ENCODE peak calls at places on chromosomes 6 and 20, in five cellular contexts. V is H1, Q is K562, F is HepG2, N is GM12878. Y is an unnamed sample.

GRCh38 chr20:57693002-57693582 is 16.7 kb downstream of the PMEPA1 start:
- DNase-seq in F (no peak), N (no peak), Q (no peak), V (no peak), Y (no peak)

GRCh38 chr20:20462185-20462584 is 94.3 kb downstream of the INSM1 start:
- DNase-seq in V (no peak), F (no peak), N (no peak), Q (no peak), Y (no peak)

GRCh38 chr6:21539621-21540100 is 53.9 kb upstream of the SOX4 start:
- DNase-seq in V (no peak), Q (no peak), N (no peak), F (no peak), Y (no peak)

GRCh38 chr6:148704539-148704938 is 42.3 kb upstream of the UST start:
- DNase-seq in N (no peak), Q (no peak), F (no peak), V (no peak), Y (no peak)

GRCh38 chr6:34957184-34957904 is 68.3 kb downstream of the ANKS1A start:
- DNase-seq in F (no peak), Q (no peak), V (no peak), N (no peak), Y (no peak)

GRCh38 chr20:47480239-47480638 is 21.4 kb upstream of the NCOA3 start:
- DNase-seq in Q (no peak), F (no peak), V (no peak), N (no peak), Y (no peak)

GRCh38 chr6:25359191-25359861 is 80.2 kb downstream of the CARMIL1 start:
- DNase-seq in N (no peak), V (no peak), F (no peak), Q (no peak), Y (no peak)

GRCh38 chr20:20480126-20480525 is 112.2 kb downstream of the INSM1 start:
- DNase-seq in N (no peak), V (no peak), Q (no peak), F (no peak), Y (no peak)

GRCh38 chr6:28585335-28585734 is 59.7 kb downstream of the GPX5 start:
- DNase-seq in V (no peak), F (peak), Q (peak), N (no peak), Y (no peak)

GRCh38 chr6:24283043-24283985 is 74.5 kb downstream of the DCDC2 start:
- DNase-seq in F (peak), V (peak), N (peak), Q (peak), Y (peak)

GRCh38 chr6:31356216-31356945 is 598 bp downstream of the HLA-B start:
- DNase-seq in F (no peak), V (no peak), Q (no peak), N (no peak), Y (no peak)

GRCh38 chr6:85865665-85866372 is 223.1 kb upstream of the SYNCRIP start:
- DNase-seq in F (peak), N (no peak), V (no peak), Q (no peak), Y (no peak)

GRCh38 chr20:54115172-54115854 is 44.9 kb upstream of the BCAS1 start:
- DNase-seq in V (no peak), Q (no peak), F (no peak), N (no peak), Y (peak)

GRCh38 chr20:49956689-49957443 is 20.7 kb downstream of the RNF114 start:
- DNase-seq in V (no peak), Q (no peak), N (no peak), F (peak), Y (no peak)

GRCh38 chr20:51185861-51186260 is 163.0 kb upstream of the KCNG1 start:
- DNase-seq in Q (no peak), F (no peak), N (no peak), V (no peak), Y (no peak)

GRCh38 chr20:25465398-25465797 is 57.9 kb downstream of the GINS1 start:
- DNase-seq in N (no peak), V (no peak), Q (no peak), F (no peak), Y (no peak)

GRCh38 chr6:121733216-121733615 is 297.8 kb downstream of the GJA1 start:
- DNase-seq in F (no peak), N (no peak), Q (no peak), V (no peak), Y (no peak)

GRCh38 chr20:46998497-46999190 is 104.0 kb downstream of the EYA2 start:
- DNase-seq in F (no peak), Q (no peak), V (no peak), N (no peak), Y (no peak)

GRCh38 chr6:33095681-33096080 is 19.9 kb downstream of the HLA-DPB1 start:
- DNase-seq in F (no peak), N (no peak), Q (no peak), V (no peak), Y (no peak)

GRCh38 chr6:135423649-135424128 is 73.9 kb downstream of the AHI1 start:
- DNase-seq in V (no peak), Q (peak), N (peak), F (peak), Y (peak)

GRCh38 chr6:98871057-98871456 is 36.7 kb downstream of the POU3F2 start:
- DNase-seq in N (no peak), F (no peak), Q (no peak), V (no peak), Y (no peak)

GRCh38 chr6:29708432-29709177 is 14.6 kb upstream of the HLA-F start:
- DNase-seq in F (no peak), V (no peak), N (peak), Q (no peak), Y (no peak)

GRCh38 chr6:17985934-17986655 is 1.3 kb downstream of the KIF13A start:
- DNase-seq in Q (no peak), F (no peak), V (no peak), N (no peak), Y (no peak)

GRCh38 chr20:48725589-48725991 is 102.2 kb downstream of the PREX1 start:
- DNase-seq in N (no peak), F (no peak), V (no peak), Q (peak), Y (peak)

GRCh38 chr6:73236147-73236750 is 11.0 kb upstream of the KHDC1L start:
- DNase-seq in N (no peak), V (no peak), F (no peak), Q (no peak), Y (peak)

GRCh38 chr6:40923326-40923725 is 115.7 kb downstream of the UNC5CL start:
- DNase-seq in F (no peak), N (no peak), Q (no peak), V (no peak), Y (no peak)

GRCh38 chr6:4644962-4645361 is 131.2 kb upstream of the CDYL start:
- DNase-seq in N (no peak), Q (no peak), F (no peak), V (no peak), Y (no peak)

GRCh38 chr6:5093231-5094015 is 8.3 kb downstream of the PPP1R3G start:
- DNase-seq in N (no peak), Q (no peak), V (no peak), F (no peak), Y (no peak)

GRCh38 chr6:120230008-120230407 is 880.4 kb upstream of the MAN1A1 start:
- DNase-seq in V (no peak), Q (no peak), F (peak), N (no peak), Y (no peak)

GRCh38 chr6:70280462-70280861 is 22.4 kb downstream of the COL9A1 start:
- DNase-seq in N (no peak), V (no peak), Q (no peak), F (no peak), Y (no peak)

GRCh38 chr6:87340230-87340629 is 4.4 kb upstream of the C6orf163 start:
- DNase-seq in F (no peak), V (no peak), N (no peak), Q (no peak), Y (no peak)

GRCh38 chr6:113971786-113972185 is 838 bp upstream of the HDAC2 start:
- DNase-seq in F (no peak), Q (no peak), N (no peak), V (no peak), Y (no peak)

GRCh38 chr20:63497946-63498935 is 642 bp downstream of the EEF1A2 start:
- DNase-seq in N (no peak), F (no peak), V (no peak), Q (peak), Y (peak)

DNA sequence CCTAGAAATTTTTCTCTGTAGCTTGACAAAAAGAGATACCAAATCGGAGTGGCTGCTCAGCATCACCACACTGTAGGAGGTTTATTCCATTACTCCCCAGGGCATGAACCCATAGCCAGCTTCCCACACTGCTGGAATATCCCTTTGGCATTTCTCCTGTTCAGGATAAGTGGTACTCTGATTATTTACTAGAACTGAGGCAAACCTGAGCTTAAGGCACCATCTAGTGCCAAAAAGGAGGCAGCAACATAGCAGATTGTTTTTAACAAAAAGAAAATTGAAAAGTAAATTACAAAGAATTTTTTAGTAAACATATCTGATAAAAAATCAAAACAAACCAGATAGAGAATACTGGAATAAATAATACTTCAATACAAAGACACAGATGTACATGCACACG is 181.7 kb downstream of the WDR27 start:
- DNase-seq in F (no peak), N (no peak), Q (no peak), V (no peak), Y (no peak)
- TF ChIP-seq KDM1A in F (no peak), N (no peak), Q (no peak), V (no peak), Y (no peak)

GRCh38 chr20:36941403-36941835 is 10.1 kb downstream of the SAMHD1 start:
- DNase-seq in V (no peak), F (no peak), Q (no peak), N (no peak), Y (no peak)
- TF ChIP-seq RAD21 in V (no peak), F (no peak), Q (no peak), N (no peak), Y (no peak)

GRCh38 chr6:124743420-124743819 is 218.8 kb upstream of the RNF217 start:
- DNase-seq in Q (no peak), N (no peak), V (no peak), F (no peak), Y (no peak)

GRCh38 chr6:124753001-124753400 is 209.2 kb upstream of the RNF217 start:
- DNase-seq in N (no peak), Q (no peak), V (no peak), F (no peak), Y (no peak)

GRCh38 chr6:124742971-124743370 is 219.3 kb upstream of the RNF217 start:
- DNase-seq in Q (no peak), F (no peak), N (no peak), V (no peak), Y (no peak)

GRCh38 chr6:124741341-124741740 is 220.9 kb upstream of the RNF217 start:
- DNase-seq in N (no peak), V (no peak), Q (no peak), F (no peak), Y (no peak)

DNA sequence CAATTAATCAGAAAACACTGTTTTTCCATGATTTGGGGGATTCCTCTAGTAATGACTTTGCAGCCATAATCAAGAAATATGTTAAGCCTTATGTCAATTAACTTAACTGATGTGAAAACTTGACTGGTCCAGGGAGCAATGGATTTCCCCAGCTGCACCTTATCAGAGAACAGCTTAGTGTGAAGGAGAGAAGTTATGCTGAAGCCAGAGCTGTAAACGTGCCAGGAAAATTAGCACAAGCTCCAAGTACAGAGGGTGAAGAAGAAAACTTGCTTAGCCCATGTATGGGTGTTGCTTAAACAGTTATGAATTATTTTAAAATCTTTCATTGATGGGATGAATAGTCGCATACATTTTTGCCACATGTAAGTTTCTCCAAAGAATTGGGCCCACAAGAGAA is 214.9 kb upstream of the RNF217 start:
- DNase-seq in N (no peak), Q (no peak), V (no peak), F (no peak), Y (no peak)
- TF ChIP-seq KDM1A in N (no peak), Q (no peak), V (no peak), F (no peak), Y (no peak)

GRCh38 chr20:36526521-36527011 is 14.8 kb upstream of the MYL9 start:
- DNase-seq in N (no peak), F (no peak), Q (no peak), V (no peak), Y (no peak)

GRCh38 chr20:36519944-36520343 is 21.4 kb upstream of the MYL9 start:
- DNase-seq in Q (no peak), N (no peak), F (no peak), V (no peak), Y (no peak)

GRCh38 chr20:36521526-36521925 is 19.8 kb upstream of the MYL9 start:
- DNase-seq in F (no peak), N (no peak), Q (no peak), V (no peak), Y (no peak)

GRCh38 chr20:36525620-36526365 is 15.5 kb upstream of the MYL9 start:
- DNase-seq in N (no peak), Q (no peak), F (no peak), V (no peak), Y (no peak)

DNA sequence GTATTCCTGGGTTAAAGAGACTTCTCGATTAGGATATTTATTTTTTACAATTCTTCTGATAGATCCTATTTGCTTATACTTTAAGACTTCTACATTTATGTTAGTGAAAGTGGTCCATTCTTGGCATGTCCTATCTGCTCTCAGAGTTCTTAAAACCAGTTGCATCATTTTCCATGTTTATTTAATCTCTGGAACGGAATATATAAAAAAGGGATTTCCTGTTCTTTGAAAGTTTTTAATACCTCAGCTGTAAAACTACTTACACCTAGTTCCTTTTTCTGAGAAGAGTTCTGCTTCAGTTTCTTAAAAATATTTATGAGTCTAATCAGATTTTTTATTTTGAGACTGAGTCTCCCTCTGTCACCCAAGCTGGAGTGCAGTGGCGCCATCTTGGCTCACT is 18.0 kb upstream of the MYL9 start:
- DNase-seq in Q (no peak), N (no peak), V (no peak), F (no peak), Y (no peak)
- TF ChIP-seq RAD21 in Q (no peak), N (no peak), V (no peak), F (no peak), Y (no peak)

GRCh38 chr20:43248341-43248740 is 58.6 kb upstream of the PTPRT start:
- DNase-seq in V (no peak), F (no peak), N (no peak), Q (no peak), Y (no peak)

GRCh38 chr20:43247361-43247760 is 57.7 kb upstream of the PTPRT start:
- DNase-seq in V (no peak), N (no peak), F (no peak), Q (no peak), Y (no peak)

GRCh38 chr20:43241057-43241702 is 51.5 kb upstream of the PTPRT start:
- DNase-seq in N (no peak), V (no peak), Q (no peak), F (no peak), Y (no peak)

GRCh38 chr20:43243672-43244269 is 54.1 kb upstream of the PTPRT start:
- DNase-seq in F (no peak), V (no peak), N (no peak), Q (no peak), Y (peak)

DNA sequence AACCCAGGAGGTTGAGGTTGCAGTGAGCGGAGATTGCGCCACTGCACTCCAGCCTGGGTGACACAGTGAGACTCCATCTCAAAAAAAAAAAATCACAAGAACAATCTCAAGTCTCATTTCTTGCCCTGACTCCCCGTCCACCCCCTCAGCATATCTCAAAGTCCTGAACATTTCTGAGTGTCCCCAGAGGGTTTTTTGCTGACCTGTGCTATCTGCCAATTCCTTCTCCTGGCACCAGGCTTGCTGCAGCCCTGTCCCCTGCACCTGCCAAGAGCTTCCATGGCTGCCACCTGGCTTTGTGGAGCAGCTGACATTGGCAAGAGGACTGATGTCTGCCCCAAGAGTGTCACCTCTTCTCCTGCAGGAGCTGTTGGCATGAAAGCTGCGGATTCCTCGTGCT is 54.9 kb upstream of the PTPRT start:
- DNase-seq in V (no peak), Q (no peak), F (no peak), N (no peak), Y (no peak)
- TF ChIP-seq KDM1A in V (no peak), Q (no peak), F (no peak), N (no peak), Y (no peak)

DNA sequence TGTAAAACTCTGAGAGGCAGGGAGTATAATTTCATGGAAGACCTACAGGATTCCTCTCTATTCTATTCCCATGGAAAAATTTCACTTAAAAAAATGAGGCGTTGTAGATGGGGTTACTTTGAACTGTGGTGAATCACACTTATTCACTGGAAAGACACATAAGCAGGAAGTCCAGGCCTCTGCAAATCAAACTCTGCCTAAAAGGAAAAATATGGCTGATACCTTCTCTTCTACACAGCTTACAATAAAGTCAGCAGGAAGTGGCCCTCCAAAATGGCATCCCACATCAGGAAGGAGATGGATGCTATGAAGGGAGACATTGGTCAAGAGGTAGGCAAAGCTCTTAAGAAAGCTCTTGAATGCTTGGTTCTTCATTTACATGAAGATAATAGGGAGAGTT is 115.9 kb downstream of the FYN start:
- DNase-seq in N (no peak), F (no peak), Q (no peak), V (no peak), Y (no peak)
- TF ChIP-seq RAD21 in N (no peak), F (no peak), Q (no peak), V (no peak), Y (no peak)

Y was measured in A549.